ENCODE peak calls at places on chromosome 14, in seven cellular contexts. One of them, this sample, is unnamed.

GRCh38 chr14:91113829-91114078 is at the start of gene DGLUCY:
- DNase-seq in body of pancreas: peak
- DNase-seq in CD8-positive, alpha-beta T cell: no peak
- DNase-seq in bronchial epithelial cell: no peak
- DNase-seq in esophagus muscularis mucosa: peak
- DNase-seq in GM06990: no peak
- DNase-seq in cardiac muscle cell: peak
- DNase-seq in this sample: no peak

GRCh38 chr14:51643137-51643536 is 8.6 kb upstream of the FRMD6 start:
- DNase-seq in cardiac muscle cell: no peak
- DNase-seq in body of pancreas: no peak
- DNase-seq in bronchial epithelial cell: peak
- DNase-seq in esophagus muscularis mucosa: no peak
- DNase-seq in GM06990: no peak
- DNase-seq in CD8-positive, alpha-beta T cell: no peak
- DNase-seq in this sample: no peak

GRCh38 chr14:34872822-34873590 is 2.2 kb downstream of the BAZ1A start:
- DNase-seq in esophagus muscularis mucosa: no peak
- DNase-seq in body of pancreas: peak
- DNase-seq in CD8-positive, alpha-beta T cell: no peak
- DNase-seq in cardiac muscle cell: peak
- DNase-seq in GM06990: peak
- DNase-seq in bronchial epithelial cell: peak
- DNase-seq in this sample: no peak

GRCh38 chr14:101594511-101595148 is 33.3 kb downstream of the DIO3 start:
- DNase-seq in GM06990: no peak
- DNase-seq in CD8-positive, alpha-beta T cell: no peak
- DNase-seq in esophagus muscularis mucosa: peak
- DNase-seq in cardiac muscle cell: no peak
- DNase-seq in body of pancreas: no peak
- DNase-seq in bronchial epithelial cell: no peak
- DNase-seq in this sample: no peak

GRCh38 chr14:104374718-104375080 is 204.9 kb upstream of the C14orf180 start:
- DNase-seq in esophagus muscularis mucosa: no peak
- DNase-seq in GM06990: no peak
- DNase-seq in CD8-positive, alpha-beta T cell: no peak
- DNase-seq in body of pancreas: no peak
- DNase-seq in bronchial epithelial cell: no peak
- DNase-seq in cardiac muscle cell: no peak
- DNase-seq in this sample: no peak

GRCh38 chr14:48936352-48936751 is 649.8 kb downstream of the RPS29 start:
- DNase-seq in GM06990: no peak
- DNase-seq in bronchial epithelial cell: no peak
- DNase-seq in CD8-positive, alpha-beta T cell: no peak
- DNase-seq in body of pancreas: no peak
- DNase-seq in cardiac muscle cell: no peak
- DNase-seq in esophagus muscularis mucosa: no peak
- DNase-seq in this sample: no peak

GRCh38 chr14:42130809-42131208 is 524.1 kb downstream of the LRFN5 start:
- DNase-seq in esophagus muscularis mucosa: no peak
- DNase-seq in body of pancreas: no peak
- DNase-seq in bronchial epithelial cell: peak
- DNase-seq in GM06990: no peak
- DNase-seq in cardiac muscle cell: no peak
- DNase-seq in CD8-positive, alpha-beta T cell: no peak
- DNase-seq in this sample: no peak

GRCh38 chr14:90495357-90496276 is 98.8 kb downstream of the CALM1 start:
- DNase-seq in cardiac muscle cell: peak
- DNase-seq in GM06990: no peak
- DNase-seq in esophagus muscularis mucosa: no peak
- DNase-seq in bronchial epithelial cell: peak
- DNase-seq in CD8-positive, alpha-beta T cell: peak
- DNase-seq in body of pancreas: peak
- DNase-seq in this sample: peak

GRCh38 chr14:68842298-68842697 is 49.4 kb upstream of the ZFP36L1 start:
- DNase-seq in cardiac muscle cell: no peak
- DNase-seq in bronchial epithelial cell: no peak
- DNase-seq in body of pancreas: no peak
- DNase-seq in GM06990: no peak
- DNase-seq in esophagus muscularis mucosa: peak
- DNase-seq in CD8-positive, alpha-beta T cell: no peak
- DNase-seq in this sample: no peak

GRCh38 chr14:54348001-54348611 is 48.7 kb upstream of the CDKN3 start:
- DNase-seq in GM06990: no peak
- DNase-seq in esophagus muscularis mucosa: no peak
- DNase-seq in bronchial epithelial cell: peak
- DNase-seq in body of pancreas: no peak
- DNase-seq in CD8-positive, alpha-beta T cell: no peak
- DNase-seq in cardiac muscle cell: peak
- DNase-seq in this sample: peak

DNA sequence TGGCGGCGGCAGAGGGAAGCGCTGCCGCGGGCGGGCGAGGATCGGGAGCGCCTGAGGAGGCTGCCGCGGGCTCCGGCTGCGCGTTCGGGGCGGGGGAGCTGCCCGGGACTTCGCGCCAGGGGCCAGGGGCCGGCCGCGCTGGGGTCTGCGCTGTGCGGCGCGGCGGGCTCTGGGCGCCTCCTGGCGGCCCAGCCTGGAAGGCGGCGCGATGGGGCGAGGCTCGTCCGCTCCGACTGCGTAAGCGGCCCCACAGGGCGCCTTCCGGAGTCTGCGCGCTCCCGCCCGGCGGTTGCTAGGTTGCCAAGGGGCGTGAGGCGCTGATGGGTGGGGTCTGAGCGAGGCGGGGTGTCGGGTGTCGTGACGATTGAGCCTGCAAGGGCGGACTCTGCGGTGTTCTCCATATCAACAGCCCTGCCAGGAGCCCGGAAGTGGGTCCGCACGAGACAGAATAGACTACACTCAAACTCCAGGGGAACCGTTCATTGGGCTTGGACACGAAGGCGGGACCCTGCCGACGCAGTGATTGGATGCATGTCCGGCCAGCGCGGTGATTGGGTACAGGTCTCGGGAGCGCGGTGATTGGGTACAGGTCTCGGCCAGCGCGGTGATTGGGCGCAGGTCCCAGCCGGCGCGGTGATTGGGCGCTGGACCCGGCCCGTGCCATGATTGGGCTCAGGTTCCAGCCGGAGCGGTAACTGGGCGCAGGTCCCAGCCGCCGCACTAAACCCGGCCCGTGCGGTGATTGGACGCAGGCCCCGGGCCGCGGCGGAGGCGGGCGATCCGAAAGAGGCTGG is at the start of gene TEDC1:
- DNase-seq in CD8-positive, alpha-beta T cell: peak
- DNase-seq in cardiac muscle cell: peak
- DNase-seq in esophagus muscularis mucosa: peak
- DNase-seq in bronchial epithelial cell: peak
- DNase-seq in GM06990: peak
- DNase-seq in body of pancreas: peak
- DNase-seq in this sample: peak
- TF ChIP-seq CTCF in CD8-positive, alpha-beta T cell: peak
- TF ChIP-seq CTCF in cardiac muscle cell: peak
- TF ChIP-seq CTCF in esophagus muscularis mucosa: peak
- TF ChIP-seq CTCF in bronchial epithelial cell: peak
- TF ChIP-seq CTCF in GM06990: peak
- TF ChIP-seq CTCF in body of pancreas: peak
- TF ChIP-seq CTCF in this sample: peak

DNA sequence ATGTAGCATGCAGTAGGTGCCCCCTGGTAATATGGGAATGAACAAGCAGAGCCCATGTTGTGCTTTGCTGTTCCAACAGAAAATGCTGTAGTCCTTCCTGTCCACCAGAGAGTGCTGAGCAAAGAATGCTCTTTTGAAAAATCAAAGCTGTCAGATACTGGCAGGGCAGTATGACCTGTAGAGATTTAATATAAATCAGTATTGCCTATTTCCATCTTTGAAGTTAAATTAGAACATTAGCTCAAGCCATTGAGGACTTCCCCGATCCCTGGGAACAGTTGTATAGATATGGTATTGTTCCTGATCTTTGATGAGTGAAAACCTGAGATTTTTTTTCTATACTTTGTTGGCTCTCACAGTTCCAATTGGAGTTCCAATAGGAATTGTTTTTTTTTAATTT is 13.0 kb downstream of the TTC8 start:
- DNase-seq in esophagus muscularis mucosa: no peak
- DNase-seq in CD8-positive, alpha-beta T cell: no peak
- DNase-seq in cardiac muscle cell: no peak
- DNase-seq in GM06990: no peak
- DNase-seq in body of pancreas: no peak
- DNase-seq in bronchial epithelial cell: no peak
- DNase-seq in this sample: no peak
- TF ChIP-seq CTCF in esophagus muscularis mucosa: no peak
- TF ChIP-seq CTCF in CD8-positive, alpha-beta T cell: no peak
- TF ChIP-seq CTCF in cardiac muscle cell: no peak
- TF ChIP-seq CTCF in GM06990: no peak
- TF ChIP-seq CTCF in body of pancreas: no peak
- TF ChIP-seq CTCF in bronchial epithelial cell: no peak
- TF ChIP-seq CTCF in this sample: no peak

GRCh38 chr14:45118594-45118993 is 15.7 kb downstream of the FKBP3 start:
- DNase-seq in cardiac muscle cell: no peak
- DNase-seq in GM06990: no peak
- DNase-seq in CD8-positive, alpha-beta T cell: no peak
- DNase-seq in body of pancreas: no peak
- DNase-seq in bronchial epithelial cell: no peak
- DNase-seq in esophagus muscularis mucosa: no peak
- DNase-seq in this sample: no peak
- TF ChIP-seq CTCF in cardiac muscle cell: no peak
- TF ChIP-seq CTCF in GM06990: no peak
- TF ChIP-seq CTCF in CD8-positive, alpha-beta T cell: no peak
- TF ChIP-seq CTCF in body of pancreas: no peak
- TF ChIP-seq CTCF in bronchial epithelial cell: no peak
- TF ChIP-seq CTCF in esophagus muscularis mucosa: no peak
- TF ChIP-seq CTCF in this sample: no peak

GRCh38 chr14:93160353-93160801 is 24.3 kb downstream of the MOAP1 start:
- DNase-seq in cardiac muscle cell: peak
- DNase-seq in GM06990: no peak
- DNase-seq in body of pancreas: peak
- DNase-seq in bronchial epithelial cell: no peak
- DNase-seq in esophagus muscularis mucosa: no peak
- DNase-seq in CD8-positive, alpha-beta T cell: no peak
- DNase-seq in this sample: no peak
- TF ChIP-seq CTCF in cardiac muscle cell: peak
- TF ChIP-seq CTCF in GM06990: peak
- TF ChIP-seq CTCF in body of pancreas: peak
- TF ChIP-seq CTCF in bronchial epithelial cell: peak
- TF ChIP-seq CTCF in esophagus muscularis mucosa: no peak
- TF ChIP-seq CTCF in CD8-positive, alpha-beta T cell: no peak
- TF ChIP-seq CTCF in this sample: no peak

DNA sequence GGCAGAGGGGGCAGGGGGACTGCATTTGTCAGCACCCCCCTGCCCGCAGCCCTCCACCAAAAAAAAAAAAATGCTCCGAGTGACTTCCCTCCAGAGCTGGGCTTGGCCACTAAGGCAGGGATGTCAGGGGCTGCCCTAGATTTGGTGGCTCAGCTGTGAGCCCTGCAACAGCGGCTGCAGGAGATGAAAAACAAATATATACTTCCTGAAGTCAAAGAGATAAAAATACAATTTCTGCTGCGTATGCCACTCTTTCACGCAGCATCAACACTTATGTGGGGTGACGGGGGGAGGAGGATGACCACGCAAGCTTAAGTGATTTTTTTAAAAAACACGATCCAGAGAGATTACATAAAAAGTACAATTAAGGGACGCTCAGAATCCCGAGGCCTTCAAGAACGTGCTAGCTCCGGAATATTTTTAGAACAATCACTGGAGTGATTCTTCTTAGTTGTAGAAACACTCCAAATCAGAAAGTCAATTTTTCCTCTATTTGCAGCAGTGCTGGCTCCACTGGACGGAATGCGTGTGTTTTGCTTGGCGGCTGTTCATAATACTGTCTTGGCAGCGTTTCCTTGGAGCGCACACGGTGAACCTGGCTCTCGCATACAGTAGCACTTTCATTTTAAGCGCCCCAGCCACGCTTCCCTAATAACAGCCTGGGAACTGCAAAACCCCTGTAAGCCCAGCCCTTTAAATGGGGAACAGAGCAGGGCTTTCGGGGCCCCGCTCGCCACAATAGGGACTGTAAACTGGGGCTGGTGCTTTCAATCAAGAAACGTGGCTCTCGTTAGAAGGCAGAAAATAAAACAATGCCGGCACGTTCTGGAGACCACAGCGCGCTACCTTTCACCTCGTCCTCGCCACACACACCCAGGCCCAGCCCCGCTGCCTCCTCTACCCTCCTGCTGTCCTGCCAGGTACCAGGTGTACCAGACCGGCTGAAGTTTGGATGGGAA is 80.1 kb downstream of the BCL11B start:
- DNase-seq in cardiac muscle cell: no peak
- DNase-seq in bronchial epithelial cell: peak
- DNase-seq in GM06990: no peak
- DNase-seq in CD8-positive, alpha-beta T cell: peak
- DNase-seq in body of pancreas: peak
- DNase-seq in esophagus muscularis mucosa: no peak
- DNase-seq in this sample: no peak
- TF ChIP-seq CTCF in cardiac muscle cell: no peak
- TF ChIP-seq CTCF in bronchial epithelial cell: no peak
- TF ChIP-seq CTCF in GM06990: no peak
- TF ChIP-seq CTCF in CD8-positive, alpha-beta T cell: no peak
- TF ChIP-seq CTCF in body of pancreas: no peak
- TF ChIP-seq CTCF in esophagus muscularis mucosa: no peak
- TF ChIP-seq CTCF in this sample: no peak

DNA sequence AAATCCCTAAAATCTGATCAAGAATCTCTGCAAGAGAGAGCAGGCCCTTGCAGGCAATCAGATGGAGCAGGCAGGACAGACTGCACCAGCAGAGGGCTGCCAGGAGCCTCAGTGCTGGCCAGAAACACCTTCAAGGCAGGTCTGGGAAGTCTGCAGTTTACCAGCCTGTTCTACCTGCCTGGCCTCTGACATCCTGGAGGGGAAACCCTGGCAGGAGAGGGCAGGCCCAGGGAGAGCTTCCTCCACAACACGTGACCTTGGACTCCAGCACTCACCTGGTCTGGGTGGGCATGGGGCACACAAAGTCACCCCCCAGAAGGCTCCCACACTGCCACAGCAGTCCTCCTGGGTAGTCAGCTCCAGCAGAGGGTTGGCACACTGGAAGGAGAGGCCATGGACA is 56.0 kb downstream of the ISCA2 start:
- DNase-seq in body of pancreas: no peak
- DNase-seq in bronchial epithelial cell: peak
- DNase-seq in CD8-positive, alpha-beta T cell: no peak
- DNase-seq in GM06990: no peak
- DNase-seq in esophagus muscularis mucosa: no peak
- DNase-seq in cardiac muscle cell: no peak
- DNase-seq in this sample: no peak
- TF ChIP-seq CTCF in body of pancreas: no peak
- TF ChIP-seq CTCF in bronchial epithelial cell: peak
- TF ChIP-seq CTCF in CD8-positive, alpha-beta T cell: no peak
- TF ChIP-seq CTCF in GM06990: peak
- TF ChIP-seq CTCF in esophagus muscularis mucosa: no peak
- TF ChIP-seq CTCF in cardiac muscle cell: peak
- TF ChIP-seq CTCF in this sample: no peak

This sample was measured in endothelial cell.